ENCODE peak calls at places on chromosomes 16 and 17, in eight cellular contexts. One of them, this sample, is unnamed.

GRCh38 chr16:78579020-78579419 is 479.6 kb downstream of the WWOX start:
- DNase-seq in posterior vena cava: no peak
- DNase-seq in renal cortical epithelial cell: no peak
- DNase-seq in amygdala: no peak
- DNase-seq in sigmoid colon: no peak
- DNase-seq in iPS DF 19.7: no peak
- DNase-seq in progenitor cell of endocrine pancreas: no peak
- DNase-seq in HFFc6: no peak
- DNase-seq in this sample: no peak

GRCh38 chr17:27609606-27610303 is 21.2 kb upstream of the LGALS9 start:
- DNase-seq in HFFc6: peak; percentile 53
- DNase-seq in sigmoid colon: no peak
- DNase-seq in renal cortical epithelial cell: peak; percentile 94
- DNase-seq in amygdala: no peak
- DNase-seq in progenitor cell of endocrine pancreas: no peak
- DNase-seq in iPS DF 19.7: no peak
- DNase-seq in posterior vena cava: no peak
- DNase-seq in this sample: peak; percentile 32

GRCh38 chr17:68061512-68062313 is 26.2 kb downstream of the KPNA2 start:
- DNase-seq in renal cortical epithelial cell: no peak
- DNase-seq in posterior vena cava: peak; percentile 57
- DNase-seq in iPS DF 19.7: no peak
- DNase-seq in amygdala: no peak
- DNase-seq in HFFc6: peak; percentile 24
- DNase-seq in progenitor cell of endocrine pancreas: no peak
- DNase-seq in sigmoid colon: no peak
- DNase-seq in this sample: peak; percentile 49

GRCh38 chr16:27723711-27724490 is 174.0 kb downstream of the KATNIP start:
- DNase-seq in iPS DF 19.7: no peak
- DNase-seq in sigmoid colon: no peak
- DNase-seq in progenitor cell of endocrine pancreas: no peak
- DNase-seq in posterior vena cava: peak; percentile 69
- DNase-seq in renal cortical epithelial cell: peak; percentile 10
- DNase-seq in HFFc6: no peak
- DNase-seq in amygdala: no peak
- DNase-seq in this sample: no peak

GRCh38 chr17:78526231-78527025 is 50.8 kb downstream of the DNAH17 start:
- DNase-seq in HFFc6: no peak
- DNase-seq in iPS DF 19.7: no peak
- DNase-seq in progenitor cell of endocrine pancreas: no peak
- DNase-seq in renal cortical epithelial cell: no peak
- DNase-seq in posterior vena cava: peak; percentile 79
- DNase-seq in sigmoid colon: no peak
- DNase-seq in amygdala: no peak
- DNase-seq in this sample: no peak

GRCh38 chr17:50150354-50151040 is at the start of gene PPP1R9B:
- DNase-seq in renal cortical epithelial cell: no peak
- DNase-seq in amygdala: no peak
- DNase-seq in sigmoid colon: no peak
- DNase-seq in posterior vena cava: no peak
- DNase-seq in progenitor cell of endocrine pancreas: no peak
- DNase-seq in iPS DF 19.7: no peak
- DNase-seq in HFFc6: no peak
- DNase-seq in this sample: no peak

GRCh38 chr16:21943571-21943970 is 9.6 kb upstream of the UQCRC2 start:
- DNase-seq in sigmoid colon: no peak
- DNase-seq in progenitor cell of endocrine pancreas: no peak
- DNase-seq in HFFc6: no peak
- DNase-seq in iPS DF 19.7: no peak
- DNase-seq in amygdala: no peak
- DNase-seq in posterior vena cava: no peak
- DNase-seq in renal cortical epithelial cell: no peak
- DNase-seq in this sample: no peak

GRCh38 chr16:12675852-12676251 is 127.8 kb downstream of the CPPED1 start:
- DNase-seq in iPS DF 19.7: no peak
- DNase-seq in posterior vena cava: no peak
- DNase-seq in renal cortical epithelial cell: no peak
- DNase-seq in progenitor cell of endocrine pancreas: no peak
- DNase-seq in HFFc6: peak; percentile 52
- DNase-seq in sigmoid colon: no peak
- DNase-seq in amygdala: no peak
- DNase-seq in this sample: peak; percentile 99

GRCh38 chr17:64974750-64975317 is 55.6 kb upstream of the LRRC37A3 start:
- DNase-seq in sigmoid colon: no peak
- DNase-seq in HFFc6: no peak
- DNase-seq in amygdala: no peak
- DNase-seq in posterior vena cava: no peak
- DNase-seq in renal cortical epithelial cell: no peak
- DNase-seq in progenitor cell of endocrine pancreas: no peak
- DNase-seq in iPS DF 19.7: no peak
- DNase-seq in this sample: no peak

GRCh38 chr17:42804918-42805367 is 6.3 kb downstream of the CNTD1 start:
- DNase-seq in progenitor cell of endocrine pancreas: no peak
- DNase-seq in iPS DF 19.7: no peak
- DNase-seq in amygdala: no peak
- DNase-seq in posterior vena cava: no peak
- DNase-seq in renal cortical epithelial cell: peak; percentile 41
- DNase-seq in HFFc6: no peak
- DNase-seq in sigmoid colon: no peak
- DNase-seq in this sample: no peak

GRCh38 chr16:84503751-84504395 is 586 bp downstream of the MEAK7 start:
- DNase-seq in sigmoid colon: no peak
- DNase-seq in HFFc6: peak; percentile 54
- DNase-seq in iPS DF 19.7: no peak
- DNase-seq in progenitor cell of endocrine pancreas: no peak
- DNase-seq in posterior vena cava: peak; percentile 81
- DNase-seq in amygdala: no peak
- DNase-seq in renal cortical epithelial cell: no peak
- DNase-seq in this sample: peak; percentile 53

GRCh38 chr17:20920813-20921199 is 122.0 kb downstream of the USP22 start:
- DNase-seq in iPS DF 19.7: no peak
- DNase-seq in HFFc6: no peak
- DNase-seq in amygdala: no peak
- DNase-seq in progenitor cell of endocrine pancreas: no peak
- DNase-seq in sigmoid colon: no peak
- DNase-seq in renal cortical epithelial cell: peak; percentile 15
- DNase-seq in posterior vena cava: no peak
- DNase-seq in this sample: peak; percentile 72

GRCh38 chr16:17949713-17950112 is 386.8 kb downstream of the NPIPA8 start:
- DNase-seq in iPS DF 19.7: no peak
- DNase-seq in sigmoid colon: no peak
- DNase-seq in amygdala: no peak
- DNase-seq in HFFc6: no peak
- DNase-seq in progenitor cell of endocrine pancreas: no peak
- DNase-seq in posterior vena cava: no peak
- DNase-seq in renal cortical epithelial cell: no peak
- DNase-seq in this sample: no peak

GRCh38 chr16:14454391-14454790 is 175.7 kb downstream of the PARN start:
- DNase-seq in renal cortical epithelial cell: no peak
- DNase-seq in iPS DF 19.7: no peak
- DNase-seq in amygdala: no peak
- DNase-seq in HFFc6: peak; percentile 53
- DNase-seq in posterior vena cava: no peak
- DNase-seq in progenitor cell of endocrine pancreas: no peak
- DNase-seq in sigmoid colon: no peak
- DNase-seq in this sample: no peak

GRCh38 chr17:82963104-82963950 is 116.1 kb upstream of the METRNL start:
- DNase-seq in progenitor cell of endocrine pancreas: peak; percentile 54
- DNase-seq in sigmoid colon: peak; percentile 93
- DNase-seq in renal cortical epithelial cell: peak; percentile 24
- DNase-seq in posterior vena cava: peak; percentile 96
- DNase-seq in iPS DF 19.7: peak; percentile 60
- DNase-seq in HFFc6: peak; percentile 86
- DNase-seq in amygdala: no peak
- DNase-seq in this sample: no peak

GRCh38 chr16:75097941-75098897 is 18.4 kb downstream of the LDHD start:
- DNase-seq in renal cortical epithelial cell: no peak
- DNase-seq in progenitor cell of endocrine pancreas: no peak
- DNase-seq in iPS DF 19.7: no peak
- DNase-seq in HFFc6: no peak
- DNase-seq in amygdala: no peak
- DNase-seq in sigmoid colon: no peak
- DNase-seq in posterior vena cava: no peak
- DNase-seq in this sample: no peak

GRCh38 chr17:41329279-41329925 is 13.9 kb upstream of the KRTAP17-1 start:
- DNase-seq in HFFc6: peak; percentile 63
- DNase-seq in amygdala: no peak
- DNase-seq in iPS DF 19.7: peak; percentile 33
- DNase-seq in renal cortical epithelial cell: peak; percentile 44
- DNase-seq in sigmoid colon: no peak
- DNase-seq in posterior vena cava: no peak
- DNase-seq in progenitor cell of endocrine pancreas: peak; percentile 43
- DNase-seq in this sample: peak; percentile 77

GRCh38 chr16:52074133-52074532 is 472.8 kb downstream of the TOX3 start:
- DNase-seq in sigmoid colon: no peak
- DNase-seq in posterior vena cava: no peak
- DNase-seq in amygdala: no peak
- DNase-seq in renal cortical epithelial cell: no peak
- DNase-seq in progenitor cell of endocrine pancreas: no peak
- DNase-seq in iPS DF 19.7: no peak
- DNase-seq in HFFc6: no peak
- DNase-seq in this sample: no peak

GRCh38 chr17:81291662-81292061 is 3.4 kb downstream of the SLC38A10 start:
- DNase-seq in progenitor cell of endocrine pancreas: peak; percentile 64
- DNase-seq in iPS DF 19.7: no peak
- DNase-seq in renal cortical epithelial cell: peak; percentile 37
- DNase-seq in sigmoid colon: peak; percentile 85
- DNase-seq in HFFc6: no peak
- DNase-seq in amygdala: no peak
- DNase-seq in posterior vena cava: peak; percentile 89
- DNase-seq in this sample: peak; percentile 27

GRCh38 chr16:73066927-73067670 is 19.2 kb upstream of the ZFHX3 start:
- DNase-seq in renal cortical epithelial cell: no peak
- DNase-seq in amygdala: no peak
- DNase-seq in iPS DF 19.7: no peak
- DNase-seq in sigmoid colon: peak; percentile 70
- DNase-seq in HFFc6: no peak
- DNase-seq in progenitor cell of endocrine pancreas: no peak
- DNase-seq in posterior vena cava: peak; percentile 75
- DNase-seq in this sample: no peak

GRCh38 chr17:70808596-70808995 is 639.3 kb downstream of the KCNJ2 start:
- DNase-seq in iPS DF 19.7: peak; percentile 15
- DNase-seq in progenitor cell of endocrine pancreas: no peak
- DNase-seq in amygdala: no peak
- DNase-seq in renal cortical epithelial cell: no peak
- DNase-seq in posterior vena cava: no peak
- DNase-seq in HFFc6: no peak
- DNase-seq in sigmoid colon: no peak
- DNase-seq in this sample: peak; percentile 42

This sample was measured in A172.